ENCODE peak calls at places on chromosome 7, in four cellular contexts. L, S, A and X are unnamed samples.
A peak's percentile ranks its signal among the peaks of the same experiment; 100 is the strongest.

GRCh38 chr7:2993868-2994267 is 49.8 kb downstream of the CARD11 start:
- DNase-seq in L (peak; percentile 76), S (no peak), A (no peak), X (no peak)

GRCh38 chr7:13687500-13687899 is 302.0 kb downstream of the ETV1 start:
- DNase-seq in L (no peak), S (no peak), A (no peak), X (no peak)

GRCh38 chr7:50851891-50852290 is 69.2 kb upstream of the GRB10 start:
- DNase-seq in L (no peak), S (no peak), A (no peak), X (no peak)

GRCh38 chr7:19203686-19204085 is 58.5 kb upstream of the FERD3L start:
- DNase-seq in L (no peak), S (no peak), A (no peak), X (no peak)

GRCh38 chr7:105315357-105315756 is 73.4 kb downstream of the SRPK2 start:
- DNase-seq in L (no peak), S (no peak), A (no peak), X (no peak)

GRCh38 chr7:132361146-132361545 is 215.1 kb downstream of the PLXNA4 start:
- DNase-seq in L (no peak), S (no peak), A (no peak), X (no peak)

GRCh38 chr7:53383131-53383530 is 347.7 kb downstream of the POM121L12 start:
- DNase-seq in L (no peak), S (no peak), A (no peak), X (no peak)

GRCh38 chr7:99379043-99379577 is 4.6 kb downstream of the ARPC1B start:
- DNase-seq in L (peak; percentile 61), S (no peak), A (peak; percentile 54), X (peak; percentile 47)

GRCh38 chr7:30886608-30887011 is 25.0 kb upstream of the AQP1 start:
- DNase-seq in L (no peak), S (no peak), A (no peak), X (no peak)

GRCh38 chr7:106284516-106285050 is at the start of gene NAMPT:
- DNase-seq in L (peak; percentile 60), S (peak; percentile 73), A (no peak), X (peak; percentile 48)

GRCh38 chr7:22728416-22729029 is 1.5 kb downstream of the IL6 start:
- DNase-seq in L (no peak), S (no peak), A (no peak), X (no peak)

GRCh38 chr7:4338556-4338955 is 343.5 kb upstream of the FOXK1 start:
- DNase-seq in L (no peak), S (no peak), A (no peak), X (no peak)

GRCh38 chr7:45239486-45239885 is 81.9 kb downstream of the RAMP3 start:
- DNase-seq in L (no peak), S (no peak), A (peak; percentile 2), X (no peak)

GRCh38 chr7:107980171-107980570 is 22.8 kb downstream of the LAMB1 start:
- DNase-seq in L (no peak), S (no peak), A (no peak), X (no peak)

GRCh38 chr7:144384555-144385245 is 18.8 kb downstream of the NOBOX start:
- DNase-seq in L (peak; percentile 38), S (no peak), A (no peak), X (no peak)

GRCh38 chr7:36923831-36924555 is 199.7 kb upstream of the AOAH start:
- DNase-seq in L (peak; percentile 42), S (no peak), A (no peak), X (no peak)

GRCh38 chr7:80533287-80533686 is 21.4 kb upstream of the GNAT3 start:
- DNase-seq in L (no peak), S (no peak), A (no peak), X (no peak)

GRCh38 chr7:101717986-101718746 is 89.1 kb upstream of the MYL10 start:
- DNase-seq in L (no peak), S (no peak), A (peak; percentile 34), X (peak; percentile 8)

GRCh38 chr7:138186951-138187351 is 110.7 kb downstream of the AKR1D1 start:
- DNase-seq in L (no peak), S (no peak), A (no peak), X (no peak)

GRCh38 chr7:76074972-76075370 is 27.1 kb downstream of the MDH2 start:
- DNase-seq in L (no peak), S (no peak), A (no peak), X (no peak)

GRCh38 chr7:143493755-143494154 is 16.1 kb downstream of the TAS2R41 start:
- DNase-seq in L (no peak), S (no peak), A (no peak), X (no peak)

GRCh38 chr7:111429781-111430180 is 132.5 kb downstream of the IMMP2L start:
- DNase-seq in L (no peak), S (no peak), A (no peak), X (no peak)

GRCh38 chr7:95690367-95690947 is 81.9 kb upstream of the DYNC1I1 start:
- DNase-seq in L (no peak), S (no peak), A (peak; percentile 10), X (peak; percentile 16)

GRCh38 chr7:128923411-128923800 is 12.9 kb upstream of the KCP start:
- DNase-seq in L (no peak), S (no peak), A (no peak), X (no peak)

GRCh38 chr7:158881731-158882130 is 25.4 kb downstream of the DYNC2I1 start:
- DNase-seq in L (no peak), S (no peak), A (no peak), X (no peak)

GRCh38 chr7:21507627-21508343 is 35.1 kb upstream of the DNAH11 start:
- DNase-seq in L (peak; percentile 55), S (no peak), A (peak; percentile 7), X (no peak)

GRCh38 chr7:108114117-108114841 is 15.9 kb downstream of the LAMB4 start:
- DNase-seq in L (no peak), S (no peak), A (no peak), X (peak; percentile 21)

GRCh38 chr7:24595671-24596418 is 22.6 kb downstream of the PALS2 start:
- DNase-seq in L (no peak), S (no peak), A (no peak), X (no peak)

GRCh38 chr7:148815612-148816011 is 68.5 kb downstream of the EZH2 start:
- DNase-seq in L (peak; percentile 21), S (no peak), A (no peak), X (no peak)

GRCh38 chr7:51102828-51103227 is 213.8 kb downstream of the COBL start:
- DNase-seq in L (no peak), S (no peak), A (no peak), X (no peak)

GRCh38 chr7:81187768-81188167 is 268.9 kb upstream of the SEMA3C start:
- DNase-seq in L (no peak), S (no peak), A (no peak), X (no peak)

GRCh38 chr7:10475940-10476641 is 497.6 kb upstream of the PHF14 start:
- DNase-seq in L (no peak), S (peak; percentile 33), A (no peak), X (no peak)

GRCh38 chr7:151451156-151451555 is 11.2 kb upstream of the CRYGN start:
- DNase-seq in L (peak; percentile 3), S (no peak), A (no peak), X (no peak)
- TF ChIP-seq CTCF in L (no peak), S (no peak), A (no peak), X (no peak)

GRCh38 chr7:157809154-157809862 is 472.5 kb downstream of the DNAJB6 start:
- DNase-seq in L (no peak), S (peak; percentile 49), A (no peak), X (no peak)
- H3K9me3 ChIP-seq in L (no peaks in the 10 kb centered on the region), S (no peaks in the 10 kb centered on the region), A (peaks cover 88% of the 10 kb centered on the region), X (no peaks in the 10 kb centered on the region)

GRCh38 chr7:134254311-134254710 is 62.4 kb downstream of the SLC35B4 start:
- DNase-seq in L (no peak), S (no peak), A (no peak), X (no peak)
- TF ChIP-seq CTCF in L (no peak), S (no peak), A (no peak), X (no peak)

DNA sequence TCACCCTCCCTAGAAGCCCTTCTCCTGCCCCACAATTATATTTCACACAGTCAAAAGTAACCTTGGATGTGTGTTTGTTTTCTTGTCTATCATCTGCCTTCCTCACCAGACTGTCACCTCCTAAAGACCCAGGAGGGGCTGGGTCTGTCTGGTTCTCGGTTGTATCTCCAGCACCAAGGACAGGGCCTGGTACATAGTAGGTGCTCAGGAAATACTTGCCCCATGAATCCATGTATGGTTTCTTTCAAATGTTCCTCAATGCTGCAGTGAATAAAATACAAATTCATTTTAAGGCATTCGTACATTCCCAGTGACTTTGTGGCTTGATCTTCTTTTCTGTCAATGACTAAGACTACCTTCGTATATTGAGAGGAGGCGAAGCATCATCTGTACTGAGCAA is 122.9 kb upstream of the ZNF716 start:
- DNase-seq in L (no peak), S (no peak), A (no peak), X (no peak)
- H3K9me3 ChIP-seq in L (peaks cover 17% of the 10 kb centered on the region), S (no peaks in the 10 kb centered on the region), A (peaks cover 51% of the 10 kb centered on the region), X (peaks cover 22% of the 10 kb centered on the region)

GRCh38 chr7:97145068-97145467 is 27.6 kb downstream of the SDHAF3 start:
- DNase-seq in L (no peak), S (no peak), A (no peak), X (no peak)
- TF ChIP-seq CTCF in L (peak; percentile 45), S (peak; percentile 48), A (peak; percentile 59), X (peak; percentile 55)

DNA sequence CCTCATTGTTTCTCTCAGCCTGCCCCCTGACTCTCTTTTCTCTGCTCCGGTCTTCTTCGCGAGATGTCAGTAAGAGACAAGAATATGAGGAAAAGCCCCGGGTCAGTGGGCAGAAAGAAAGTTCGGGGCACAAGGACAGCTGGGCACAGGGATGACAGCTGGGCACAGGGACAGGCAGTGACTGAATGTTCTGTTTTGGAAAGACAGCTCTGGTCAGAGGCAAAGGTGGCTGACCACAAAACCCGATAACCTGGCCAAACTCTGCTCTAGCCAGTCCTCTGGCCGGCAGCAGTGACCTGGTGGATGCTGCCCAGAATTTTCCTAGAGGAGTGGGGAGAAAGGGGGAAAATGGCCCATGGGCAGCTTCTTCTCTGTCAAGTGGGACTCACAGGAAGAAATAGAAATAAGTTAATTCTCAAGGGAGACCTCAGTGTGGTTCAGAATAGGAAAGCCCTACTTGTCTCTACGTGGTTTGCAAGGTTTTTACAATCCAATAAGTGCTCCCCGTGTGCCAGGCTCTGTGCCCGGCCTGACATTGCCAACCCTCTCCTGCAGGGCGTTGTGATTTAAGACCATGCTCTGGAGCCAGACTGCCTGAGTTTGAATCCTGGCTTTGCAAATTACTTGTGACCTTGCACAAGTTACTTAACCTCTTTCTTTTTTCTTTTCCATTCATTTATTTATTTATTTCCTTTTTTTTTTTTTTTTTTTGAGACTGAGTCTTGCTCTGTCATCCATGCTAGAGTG is 110.6 kb upstream of the ZNF716 start:
- DNase-seq in L (no peak), S (no peak), A (no peak), X (no peak)
- H3K9me3 ChIP-seq in L (no peaks in the 10 kb centered on the region), S (no peaks in the 10 kb centered on the region), A (peaks cover 54% of the 10 kb centered on the region), X (no peaks in the 10 kb centered on the region)

DNA sequence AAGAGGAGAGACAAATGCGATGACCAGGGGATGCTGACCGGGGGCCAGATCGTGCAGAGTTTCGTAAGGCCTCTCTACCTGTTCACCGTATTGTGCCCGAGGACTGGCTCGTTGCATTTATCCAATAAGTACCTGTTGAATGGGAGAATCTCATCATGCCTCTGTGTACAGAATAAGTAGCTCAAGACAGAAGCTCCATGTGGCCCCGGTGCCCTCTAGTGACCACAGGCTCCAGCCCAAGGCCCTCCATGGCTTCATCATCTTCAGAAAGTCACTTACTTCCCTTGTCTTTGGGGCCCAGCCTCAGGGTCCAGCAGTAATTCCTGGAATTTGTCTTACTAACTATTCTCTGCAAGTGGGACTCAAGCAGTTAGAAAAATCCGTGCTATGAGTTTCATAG is 151.0 kb downstream of the CHN2 start:
- DNase-seq in L (peak; percentile 41), S (no peak), A (no peak), X (peak; percentile 41)
- TF ChIP-seq CTCF in L (peak; percentile 23), S (peak; percentile 60), A (no peak), X (peak; percentile 61)

GRCh38 chr7:652881-653280 is 73.6 kb upstream of the DNAAF5 start:
- DNase-seq in L (no peak), S (peak; percentile 35), A (no peak), X (no peak)
- H3K9me3 ChIP-seq in L (no peaks in the 10 kb centered on the region), S (no peaks in the 10 kb centered on the region), A (peaks cover 31% of the 10 kb centered on the region), X (peaks cover 4% of the 10 kb centered on the region)